ENCODE peak calls at places on chromosomes 6 and 20, in ten cellular contexts. I, G, F, B, A, N, O, Y, P and D are unnamed samples.

GRCh38 chr6:46781478-46782378 is 11.5 kb upstream of the MEP1A start:
- DNase-seq in I (peak; percentile 53), G (peak; percentile 57), F (peak; percentile 43), B (peak; percentile 70), A (peak; percentile 9), N (peak; percentile 75), O (no peak), Y (peak; percentile 36), P (peak; percentile 71), D (peak; percentile 80)

GRCh38 chr6:47094351-47094925 is 52.3 kb upstream of the ADGRF1 start:
- DNase-seq in I (no peak), G (no peak), F (no peak), B (peak; percentile 44), A (no peak), N (peak; percentile 62), O (no peak), Y (no peak), P (peak; percentile 76), D (peak; percentile 70)

GRCh38 chr20:38023181-38024085 is 9.8 kb downstream of the TTI1 start:
- DNase-seq in I (no peak), G (no peak), F (peak; percentile 40), B (peak; percentile 87), A (no peak), N (no peak), O (no peak), Y (no peak), P (no peak), D (no peak)

GRCh38 chr6:6752129-6752528 is 163.6 kb downstream of the LY86 start:
- DNase-seq in I (no peak), G (no peak), F (no peak), B (peak; percentile 20), A (no peak), N (peak; percentile 41), O (no peak), Y (no peak), P (no peak), D (no peak)

GRCh38 chr20:43531091-43531443 is 23.6 kb downstream of the L3MBTL1 start:
- DNase-seq in I (no peak), G (no peak), F (no peak), B (no peak), A (no peak), N (no peak), O (no peak), Y (no peak), P (no peak), D (no peak)

GRCh38 chr20:54167909-54168872 is 5.6 kb downstream of the CYP24A1 start:
- DNase-seq in I (no peak), G (no peak), F (no peak), B (peak; percentile 38), A (no peak), N (no peak), O (no peak), Y (no peak), P (no peak), D (peak; percentile 46)

GRCh38 chr20:59813126-59813947 is 120.1 kb downstream of the SYCP2 start:
- DNase-seq in I (no peak), G (no peak), F (no peak), B (no peak), A (no peak), N (peak; percentile 12), O (no peak), Y (no peak), P (no peak), D (no peak)

GRCh38 chr6:139349464-139350020 is 24.9 kb downstream of the CITED2 start:
- DNase-seq in I (no peak), G (no peak), F (no peak), B (no peak), A (no peak), N (no peak), O (no peak), Y (no peak), P (no peak), D (no peak)

GRCh38 chr6:33208089-33208967 is at the start of gene RING1:
- DNase-seq in I (peak; percentile 91), G (peak; percentile 97), F (peak; percentile 68), B (peak; percentile 77), A (no peak), N (peak; percentile 85), O (peak; percentile 77), Y (peak; percentile 93), P (peak; percentile 79), D (peak; percentile 79)

GRCh38 chr20:5535211-5535756 is 214.9 kb upstream of the SHLD1 start:
- DNase-seq in I (no peak), G (peak; percentile 22), F (peak; percentile 78), B (peak; percentile 59), A (no peak), N (no peak), O (no peak), Y (no peak), P (no peak), D (peak; percentile 24)

GRCh38 chr20:51365670-51366069 is 176.8 kb downstream of the NFATC2 start:
- DNase-seq in I (no peak), G (no peak), F (peak; percentile 72), B (peak; percentile 94), A (no peak), N (no peak), O (no peak), Y (peak; percentile 3), P (no peak), D (peak; percentile 95)

GRCh38 chr6:143545976-143546547 is 34.5 kb upstream of the FUCA2 start:
- DNase-seq in I (no peak), G (no peak), F (no peak), B (peak; percentile 51), A (no peak), N (no peak), O (no peak), Y (no peak), P (peak; percentile 82), D (peak; percentile 41)

GRCh38 chr6:78910611-78911134 is 43.3 kb downstream of the IRAK1BP1 start:
- DNase-seq in I (peak; percentile 46), G (no peak), F (no peak), B (no peak), A (no peak), N (peak; percentile 43), O (no peak), Y (peak; percentile 31), P (peak; percentile 55), D (no peak)